ENCODE peak calls at places on chromosomes 6 and 20, in eight cellular contexts. Z is stomach, M is kidney, R is body of pancreas, J is foreskin fibroblast, P is heart left ventricle, V is GM23338, E is heart right ventricle. L is an unnamed sample.

GRCh38 chr6:144466716-144467115 is 181.6 kb downstream of the UTRN start:
- DNase-seq in Z (no peak), J (no peak), R (no peak), M (no peak), V (no peak), E (no peak), P (no peak), L (no peak)

GRCh38 chr6:149716584-149716983 is 1.3 kb downstream of the LATS1 start:
- DNase-seq in E (no peak), M (no peak), V (no peak), R (no peak), P (no peak), J (no peak), Z (no peak), L (no peak)

GRCh38 chr6:111069722-111070406 is 17.4 kb upstream of the SLC16A10 start:
- DNase-seq in J (no peak), P (no peak), E (no peak), Z (no peak), R (no peak), V (no peak), M (no peak), L (no peak)

GRCh38 chr6:38143191-38144154 is 323.9 kb downstream of the ZFAND3 start:
- DNase-seq in E (no peak), P (no peak), M (no peak), R (no peak), J (no peak), V (no peak), Z (no peak), L (no peak)

GRCh38 chr20:63497946-63498935 is 642 bp downstream of the EEF1A2 start:
- DNase-seq in Z (peak), J (peak), P (peak), V (no peak), M (peak), R (peak), E (peak), L (no peak)

GRCh38 chr6:89467437-89467836 is 34.5 kb downstream of the ANKRD6 start:
- DNase-seq in M (no peak), R (no peak), Z (no peak), P (no peak), E (no peak), V (no peak), J (no peak), L (no peak)

GRCh38 chr20:50193169-50193850 is 2.7 kb downstream of the CEBPB start:
- DNase-seq in E (no peak), Z (no peak), P (no peak), R (peak), V (no peak), M (no peak), J (no peak), L (no peak)

GRCh38 chr6:12545837-12546658 is 170.5 kb upstream of the PHACTR1 start:
- DNase-seq in E (no peak), J (peak), V (no peak), M (no peak), Z (no peak), P (no peak), R (no peak), L (peak)

GRCh38 chr6:43113431-43114260 is 37.5 kb downstream of the PTK7 start:
- DNase-seq in P (no peak), V (no peak), E (no peak), R (no peak), Z (no peak), J (no peak), M (peak), L (no peak)

GRCh38 chr6:127924440-127924839 is 23.6 kb upstream of the THEMIS start:
- DNase-seq in V (no peak), E (no peak), P (no peak), Z (no peak), J (no peak), M (no peak), R (no peak), L (no peak)

GRCh38 chr20:38685853-38686473 is 38.3 kb upstream of the SLC32A1 start:
- DNase-seq in V (peak), Z (peak), P (no peak), J (peak), R (peak), E (peak), M (peak), L (no peak)

GRCh38 chr20:62321521-62321948 is 18.7 kb downstream of the ADRM1 start:
- DNase-seq in R (no peak), V (peak), M (no peak), E (peak), P (no peak), J (no peak), Z (no peak), L (no peak)

GRCh38 chr6:139647001-139647400 is 272.6 kb upstream of the CITED2 start:
- DNase-seq in V (no peak), R (no peak), P (no peak), J (peak), Z (no peak), E (no peak), M (no peak), L (no peak)

GRCh38 chr6:124463271-124463670 is 499.0 kb upstream of the RNF217 start:
- DNase-seq in R (no peak), V (no peak), J (no peak), P (no peak), E (no peak), Z (no peak), M (no peak), L (no peak)

GRCh38 chr6:42423244-42423643 is 28.5 kb downstream of the TRERF1 start:
- DNase-seq in E (no peak), V (no peak), P (no peak), Z (no peak), R (no peak), M (no peak), J (no peak), L (no peak)

GRCh38 chr6:11538049-11538798 is 675 bp downstream of the TMEM170B start:
- DNase-seq in V (peak), P (peak), E (peak), R (peak), Z (peak), J (no peak), M (peak), L (no peak)

GRCh38 chr6:23218751-23219150 is 649.4 kb downstream of the HDGFL1 start:
- DNase-seq in J (no peak), E (no peak), Z (no peak), P (no peak), R (no peak), M (no peak), V (peak), L (no peak)

GRCh38 chr6:18148304-18149025 is 6.4 kb downstream of the TPMT start:
- DNase-seq in Z (no peak), V (no peak), M (no peak), J (peak), R (no peak), P (no peak), E (no peak), L (peak)

DNA sequence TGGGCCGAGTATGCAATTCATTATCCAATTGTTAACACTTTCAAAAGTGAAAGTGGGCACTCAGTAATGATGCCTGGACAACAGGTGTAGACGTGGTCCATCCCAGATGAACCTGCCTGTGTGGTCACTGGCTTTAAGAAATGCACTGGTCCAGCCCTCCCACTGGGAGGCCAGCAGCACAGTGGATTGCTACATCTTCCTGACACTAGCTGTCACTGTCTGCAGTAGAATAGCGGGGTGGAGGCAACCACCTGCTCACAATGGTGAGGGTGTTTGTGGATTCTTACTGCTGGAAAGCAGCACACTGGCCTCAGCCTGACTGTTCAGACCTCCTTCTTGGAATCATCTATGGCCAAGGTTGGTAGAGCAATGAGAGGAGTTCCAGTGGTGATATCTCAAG is 228.2 kb upstream of the PLN start:
- DNase-seq in R (no peak), P (no peak), V (no peak), M (no peak), E (no peak), Z (no peak), J (no peak), L (no peak)
- TF ChIP-seq CTCF in R (no peak), P (no peak), V (no peak), M (no peak), E (no peak), Z (no peak), J (no peak), L (no peak)

DNA sequence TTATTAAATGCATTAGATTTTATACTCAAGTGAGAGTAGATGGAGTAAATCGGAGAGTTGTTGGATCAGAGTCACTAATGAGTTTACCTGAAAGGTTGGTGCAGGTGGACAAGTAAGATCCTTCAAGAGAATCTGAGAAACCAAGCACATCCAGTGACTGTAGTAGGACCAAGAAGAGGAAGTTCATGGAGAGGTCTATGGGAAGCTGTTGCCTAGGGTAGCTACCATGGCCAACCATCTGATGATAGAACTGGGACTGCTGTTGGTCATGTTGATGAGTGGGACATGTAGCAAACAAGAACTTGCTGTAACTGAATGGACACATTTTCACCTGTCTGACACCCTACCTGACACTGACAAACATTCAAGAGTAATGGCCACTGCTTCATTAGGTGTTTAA is 11.3 kb upstream of the ADGB start:
- DNase-seq in V (no peak), E (no peak), J (no peak), M (no peak), P (no peak), Z (no peak), R (no peak), L (no peak)
- H3K4me3 ChIP-seq in V (no peak), E (no peak), J (no peak), M (no peak), P (no peak), Z (no peak), R (no peak), L (no peak)

GRCh38 chr20:32052792-32053362 is 835 bp downstream of the HCK start:
- DNase-seq in P (peak), J (no peak), E (peak), M (peak), Z (peak), R (peak), V (peak), L (no peak)
- TF ChIP-seq CTCF in P (no peak), J (no peak), E (no peak), M (no peak), Z (no peak), R (no peak), V (no peak), L (no peak)

GRCh38 chr20:34300809-34301586 is 2.2 kb downstream of the AHCY start:
- DNase-seq in P (peak), E (no peak), M (no peak), R (no peak), V (peak), Z (no peak), J (no peak), L (no peak)
- H3K4me3 ChIP-seq in P (no peak), E (no peak), M (peak), R (no peak), V (peak), Z (no peak), J (no peak), L (peak)

DNA sequence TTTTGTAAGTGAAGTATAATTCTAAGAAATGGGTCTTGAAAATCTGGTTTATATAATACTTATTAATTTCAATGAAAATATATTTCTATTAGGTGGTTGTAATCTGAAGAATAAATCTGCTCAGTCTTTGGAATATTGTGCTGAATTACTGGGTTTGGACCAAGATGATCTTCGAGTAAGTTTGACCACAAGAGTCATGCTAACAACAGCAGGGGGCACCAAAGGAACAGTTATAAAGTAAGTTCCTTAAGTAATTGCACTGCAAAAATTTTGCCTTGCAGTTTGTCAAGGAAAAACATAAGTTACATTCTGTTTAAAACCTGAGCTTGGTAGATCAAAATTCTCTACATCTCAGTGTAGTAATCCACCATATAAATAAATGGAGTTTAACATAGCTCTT is 106.0 kb downstream of the MYO6 start:
- DNase-seq in J (peak), E (no peak), P (no peak), V (peak), M (no peak), R (peak), Z (peak), L (peak)
- TF ChIP-seq CTCF in J (peak), E (peak), P (peak), V (peak), M (peak), R (peak), Z (no peak), L (peak)

GRCh38 chr6:50818673-50819072 is at the start of gene TFAP2B:
- DNase-seq in P (no peak), E (no peak), J (no peak), M (no peak), V (no peak), R (no peak), Z (no peak), L (no peak)

GRCh38 chr6:50819906-50820589 is 1.4 kb downstream of the TFAP2B start:
- DNase-seq in R (no peak), V (peak), J (no peak), Z (no peak), E (no peak), M (peak), P (no peak), L (no peak)

GRCh38 chr6:50820590-50821234 is 2.0 kb downstream of the TFAP2B start:
- DNase-seq in V (no peak), Z (no peak), J (no peak), R (no peak), P (no peak), M (peak), E (no peak), L (no peak)

GRCh38 chr6:50817638-50817950 is 1.1 kb upstream of the TFAP2B start:
- DNase-seq in V (no peak), R (no peak), P (no peak), E (no peak), M (no peak), Z (no peak), J (no peak), L (no peak)

GRCh38 chr6:50819527-50819905 is 845 bp downstream of the TFAP2B start:
- DNase-seq in V (no peak), E (no peak), P (no peak), Z (no peak), M (peak), J (peak), R (no peak), L (no peak)
- H3K4me3 ChIP-seq in V (peak), E (peak), P (peak), Z (peak), M (peak), J (no peak), R (no peak), L (no peak)

GRCh38 chr6:100078509-100078908 is 84.5 kb upstream of the MCHR2 start:
- DNase-seq in P (no peak), J (no peak), Z (no peak), V (peak), M (no peak), E (no peak), R (peak), L (no peak)
- TF ChIP-seq CTCF in P (no peak), J (peak), Z (no peak), V (peak), M (peak), E (no peak), R (no peak), L (peak)

DNA sequence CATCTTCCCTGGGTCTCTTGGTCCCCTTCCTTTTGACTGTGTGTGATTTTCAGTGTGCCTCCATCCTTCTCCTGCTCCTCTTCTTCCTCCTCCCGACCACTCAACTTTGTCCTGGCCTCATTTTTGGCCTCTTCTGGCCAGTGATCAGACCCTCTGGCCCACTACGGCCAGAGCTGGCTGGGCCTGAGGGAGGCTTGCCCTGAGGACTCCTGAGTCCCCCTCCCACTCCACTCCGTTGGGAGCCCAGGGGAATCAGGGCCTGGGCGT is 910 bp upstream of the DDR1 start:
- DNase-seq in R (no peak), V (no peak), M (no peak), P (no peak), J (no peak), E (no peak), Z (no peak), L (no peak)
- H3K4me3 ChIP-seq in R (peak), V (peak), M (peak), P (peak), J (no peak), E (peak), Z (peak), L (peak)

DNA sequence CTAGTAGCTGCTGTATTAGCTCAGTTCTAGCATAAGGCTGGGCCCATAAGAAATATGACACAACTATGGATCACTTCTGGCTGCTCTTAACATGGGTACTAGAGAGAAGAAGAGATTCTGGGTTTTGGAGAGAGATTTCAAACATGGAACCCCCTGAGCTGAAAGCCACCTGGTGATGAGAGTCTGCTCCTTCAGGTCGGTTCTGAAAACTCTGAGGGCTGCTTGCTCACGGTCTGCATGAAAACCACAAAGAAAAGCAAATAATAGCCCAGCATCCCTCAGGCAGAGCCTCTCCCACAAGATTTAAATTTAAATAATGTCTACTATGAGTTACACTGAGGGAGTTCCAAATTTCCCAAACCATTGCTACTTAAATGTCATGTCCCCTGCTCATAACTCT is 301.6 kb downstream of the BMP7 start:
- DNase-seq in J (no peak), E (no peak), V (no peak), P (no peak), R (no peak), Z (no peak), M (no peak), L (no peak)
- TF ChIP-seq CTCF in J (no peak), E (no peak), V (peak), P (no peak), R (no peak), Z (no peak), M (no peak), L (no peak)

GRCh38 chr6:100267002-100267401 is 197.7 kb downstream of the SIM1 start:
- DNase-seq in Z (no peak), M (no peak), R (no peak), V (no peak), E (no peak), P (no peak), J (no peak), L (no peak)
- H3K4me3 ChIP-seq in Z (no peak), M (no peak), R (no peak), V (no peak), E (no peak), P (no peak), J (no peak), L (no peak)

L was measured in retinal pigment epithelial cell.